ENCODE peak calls at places on chromosomes 16 and 17, in six cellular contexts. R is esophagus squamous epithelium, T is cerebellar nuclear complex, Z is Calu3, G is AG08396, J is retinal pigment epithelial cell. M is an unnamed sample.

GRCh38 chr17:64506576-64507417 is at the start of gene CEP95:
- DNase-seq in R (peak), T (peak), Z (peak), G (peak), J (peak), M (peak)

GRCh38 chr17:19401321-19402010 is 9.6 kb upstream of the RNF112 start:
- DNase-seq in R (no peak), T (no peak), Z (no peak), G (no peak), J (no peak), M (no peak)

GRCh38 chr17:45438931-45439610 is 6.4 kb upstream of the ARHGAP27 start:
- DNase-seq in R (no peak), T (no peak), Z (peak), G (no peak), J (no peak), M (peak)

GRCh38 chr17:35048685-35049379 is 14.7 kb downstream of the RFFL start:
- DNase-seq in R (no peak), T (no peak), Z (no peak), G (no peak), J (no peak), M (no peak)

GRCh38 chr16:52677487-52677886 is 130.5 kb upstream of the TOX3 start:
- DNase-seq in R (no peak), T (no peak), Z (peak), G (no peak), J (no peak), M (no peak)

GRCh38 chr17:64183815-64184397 is 54.0 kb upstream of the ERN1 start:
- DNase-seq in R (no peak), T (no peak), Z (no peak), G (no peak), J (no peak), M (no peak)

GRCh38 chr16:74888888-74889287 is 96.0 kb downstream of the WDR59 start:
- DNase-seq in R (no peak), T (no peak), Z (no peak), G (no peak), J (no peak), M (no peak)

GRCh38 chr17:28975634-28976033 is 24.3 kb upstream of the PHF12 start:
- DNase-seq in R (no peak), T (no peak), Z (no peak), G (no peak), J (no peak), M (no peak)

GRCh38 chr16:23132921-23133532 is 16.2 kb downstream of the USP31 start:
- DNase-seq in R (no peak), T (no peak), Z (no peak), G (no peak), J (no peak), M (no peak)

GRCh38 chr17:62309381-62309780 is 71.0 kb upstream of the EFCAB3 start:
- DNase-seq in R (no peak), T (no peak), Z (no peak), G (no peak), J (no peak), M (no peak)

GRCh38 chr17:13917635-13918034 is 151.7 kb upstream of the COX10 start:
- DNase-seq in R (no peak), T (no peak), Z (no peak), G (no peak), J (no peak), M (no peak)

GRCh38 chr17:50785942-50786570 is 18.7 kb upstream of the ANKRD40CL start:
- DNase-seq in R (no peak), T (no peak), Z (no peak), G (peak), J (no peak), M (no peak)

GRCh38 chr17:50539762-50540440 is 7.1 kb upstream of the SPATA20 start:
- DNase-seq in R (no peak), T (no peak), Z (peak), G (no peak), J (no peak), M (no peak)

GRCh38 chr16:89104303-89104702 is 10.7 kb downstream of the ACSF3 start:
- DNase-seq in R (no peak), T (no peak), Z (no peak), G (no peak), J (no peak), M (peak)

GRCh38 chr16:19330801-19331484 is 45.4 kb downstream of the CLEC19A start:
- DNase-seq in R (no peak), T (no peak), Z (no peak), G (peak), J (peak), M (no peak)

GRCh38 chr17:43946766-43947165 is 4.5 kb upstream of the PPY start:
- DNase-seq in R (no peak), T (no peak), Z (no peak), G (no peak), J (no peak), M (no peak)

GRCh38 chr16:21070564-21070963 is 80.1 kb downstream of the DNAH3 start:
- DNase-seq in R (no peak), T (no peak), Z (no peak), G (no peak), J (no peak), M (no peak)

GRCh38 chr16:11473728-11474127 is 113.0 kb downstream of the LITAF start:
- DNase-seq in R (no peak), T (no peak), Z (no peak), G (no peak), J (no peak), M (no peak)

GRCh38 chr16:10584956-10585561 is 4.7 kb upstream of the EMP2 start:
- DNase-seq in R (no peak), T (no peak), Z (no peak), G (peak), J (no peak), M (no peak)

GRCh38 chr16:3664187-3664896 is 9.9 kb downstream of the DNASE1 start:
- DNase-seq in R (no peak), T (no peak), Z (no peak), G (no peak), J (no peak), M (no peak)

GRCh38 chr17:81537856-81538555 is 9.8 kb downstream of the FSCN2 start:
- DNase-seq in R (no peak), T (no peak), Z (no peak), G (no peak), J (no peak), M (no peak)

GRCh38 chr17:80364091-80364691 is 50.8 kb upstream of the ENDOV start:
- DNase-seq in R (no peak), T (no peak), Z (no peak), G (no peak), J (no peak), M (peak)

GRCh38 chr17:60151355-60151754 is 1.6 kb downstream of the CA4 start:
- DNase-seq in R (no peak), T (no peak), Z (no peak), G (no peak), J (no peak), M (no peak)

GRCh38 chr16:57185446-57185944 is 344 bp downstream of the PSME3IP1 start:
- DNase-seq in R (no peak), T (no peak), Z (peak), G (peak), J (no peak), M (peak)

GRCh38 chr17:68491864-68492263 is 20.4 kb upstream of the PRKAR1A start:
- DNase-seq in R (no peak), T (no peak), Z (no peak), G (no peak), J (no peak), M (no peak)

GRCh38 chr17:14359251-14359939 is 58.5 kb downstream of the HS3ST3B1 start:
- DNase-seq in R (no peak), T (no peak), Z (no peak), G (no peak), J (no peak), M (peak)

GRCh38 chr17:82924214-82924613 is 84.4 kb upstream of the ZNF750 start:
- DNase-seq in R (no peak), T (no peak), Z (no peak), G (no peak), J (no peak), M (peak)

GRCh38 chr16:10280262-10281170 is 98.3 kb upstream of the GRIN2A start:
- DNase-seq in R (no peak), T (no peak), Z (no peak), G (no peak), J (no peak), M (no peak)

M was measured in spleen.